ENCODE peak calls at places on chromosome 22, in eight cellular contexts. T, Y, I, G, U, X, A and E are unnamed samples.

GRCh38 chr22:39699631-39700348 is 129.2 kb downstream of the CACNA1I start:
- DNase-seq in G (no peak), U (no peak), T (no peak), A (no peak), I (no peak), X (no peak), Y (no peak), E (no peak)

GRCh38 chr22:34135749-34136148 is 215.5 kb upstream of the LARGE1 start:
- DNase-seq in U (no peak), X (no peak), T (no peak), A (peak; percentile 56), G (no peak), I (no peak), Y (no peak), E (no peak)

GRCh38 chr22:38982008-38982927 is at the start of gene APOBEC3B:
- DNase-seq in T (peak; percentile 80), A (peak; percentile 66), G (peak; percentile 94), X (peak; percentile 54), U (peak; percentile 89), Y (peak; percentile 81), I (peak; percentile 98), E (peak; percentile 56)

GRCh38 chr22:25392584-25392983 is 171.9 kb upstream of the GRK3 start:
- DNase-seq in G (no peak), X (no peak), T (no peak), I (no peak), Y (no peak), U (no peak), A (no peak), E (no peak)

GRCh38 chr22:24809331-24809730 is 3.3 kb downstream of the SGSM1 start:
- DNase-seq in U (no peak), Y (no peak), T (no peak), G (no peak), X (no peak), I (no peak), A (no peak), E (no peak)

GRCh38 chr22:29719894-29720645 is at the start of gene CABP7:
- DNase-seq in A (no peak), Y (no peak), U (no peak), T (no peak), X (no peak), I (no peak), G (no peak), E (no peak)

GRCh38 chr22:24327827-24328226 is 57.2 kb downstream of the SPECC1L start:
- DNase-seq in X (no peak), Y (no peak), U (no peak), G (no peak), T (no peak), I (no peak), A (no peak), E (no peak)

GRCh38 chr22:33332538-33332937 is 274.4 kb upstream of the SYN3 start:
- DNase-seq in T (no peak), I (no peak), A (peak; percentile 25), X (no peak), U (no peak), Y (no peak), G (peak; percentile 8), E (no peak)

GRCh38 chr22:46754110-46754799 is 8.2 kb upstream of the TBC1D22A start:
- DNase-seq in A (peak; percentile 92), I (peak; percentile 96), X (peak; percentile 65), T (peak; percentile 90), U (peak; percentile 79), Y (no peak), G (peak; percentile 97), E (no peak)

GRCh38 chr22:27474711-27475547 is 326.6 kb downstream of the MN1 start:
- DNase-seq in G (peak; percentile 96), U (no peak), T (no peak), X (no peak), Y (no peak), A (no peak), I (peak; percentile 28), E (no peak)

GRCh38 chr22:26660961-26661578 is 3.7 kb downstream of the MIAT start:
- DNase-seq in T (no peak), X (no peak), G (no peak), Y (no peak), U (no peak), A (no peak), I (no peak), E (no peak)

GRCh38 chr22:17281026-17281809 is 62.0 kb upstream of the ADA2 start:
- DNase-seq in Y (no peak), T (no peak), A (no peak), U (no peak), X (no peak), G (no peak), I (no peak), E (peak; percentile 31)

GRCh38 chr22:24265734-24266133 is 4.9 kb upstream of the SPECC1L start:
- DNase-seq in U (no peak), X (no peak), I (no peak), T (no peak), Y (no peak), G (no peak), A (no peak), E (no peak)

GRCh38 chr22:45208993-45209838 is 31.5 kb downstream of the KIAA0930 start:
- DNase-seq in A (peak; percentile 34), I (no peak), T (no peak), U (peak; percentile 46), X (no peak), Y (no peak), G (peak; percentile 80), E (no peak)

GRCh38 chr22:28103596-28103995 is 184.5 kb upstream of the PITPNB start:
- DNase-seq in Y (no peak), X (no peak), T (no peak), U (no peak), G (no peak), A (no peak), I (no peak), E (no peak)

GRCh38 chr22:35564975-35565867 is 24.6 kb downstream of the RASD2 start:
- DNase-seq in Y (no peak), U (no peak), I (no peak), A (no peak), T (no peak), G (peak; percentile 74), X (no peak), E (no peak)

GRCh38 chr22:50674606-50675552 is 2.3 kb downstream of the SHANK3 start:
- DNase-seq in A (no peak), Y (no peak), T (peak; percentile 86), X (no peak), I (peak; percentile 73), U (peak; percentile 18), G (no peak), E (no peak)

GRCh38 chr22:27170491-27170890 is 513.1 kb downstream of the MIAT start:
- DNase-seq in X (no peak), A (no peak), T (no peak), G (peak; percentile 76), I (peak; percentile 38), Y (no peak), U (no peak), E (no peak)

GRCh38 chr22:41557401-41558240 is 3.2 kb upstream of the CSDC2 start:
- DNase-seq in X (no peak), I (peak; percentile 79), Y (no peak), T (peak; percentile 75), U (peak; percentile 44), A (peak; percentile 72), G (peak; percentile 86), E (no peak)

GRCh38 chr22:48827904-48828555 is 999.6 kb downstream of the BRD1 start:
- DNase-seq in G (no peak), Y (peak; percentile 32), T (no peak), U (no peak), I (no peak), A (no peak), X (no peak), E (no peak)
- H3K27me3 ChIP-seq in G (no peaks in the 10 kb centered on the region), Y (no peaks in the 10 kb centered on the region), T (peaks cover 33% of the 10 kb centered on the region), U (no peaks in the 10 kb centered on the region), I (no peaks in the 10 kb centered on the region), A (no peaks in the 10 kb centered on the region), X (no peaks in the 10 kb centered on the region), E (no peaks in the 10 kb centered on the region)

GRCh38 chr22:48082284-48082683 is 1319.8 kb downstream of the TBC1D22A start:
- DNase-seq in A (no peak), X (no peak), U (no peak), Y (no peak), I (no peak), G (no peak), T (no peak), E (no peak)
- H3K27ac ChIP-seq in A (no peak overlapping the region), X (no peak overlapping the region), U (no peak overlapping the region), Y (no peak overlapping the region), I (no peak overlapping the region), G (no peak overlapping the region), T (no peak overlapping the region), E (no peak overlapping the region)

GRCh38 chr22:48227341-48228018 is 1465.0 kb downstream of the TBC1D22A start:
- DNase-seq in X (no peak), Y (no peak), T (no peak), U (no peak), G (no peak), I (no peak), A (no peak), E (no peak)
- H3K9me3 ChIP-seq in X (no peaks in the 10 kb centered on the region), Y (no peaks in the 10 kb centered on the region), T (peaks cover 2% of the 10 kb centered on the region), U (no peaks in the 10 kb centered on the region), G (peaks cover 21% of the 10 kb centered on the region), I (no peaks in the 10 kb centered on the region), A (no peaks in the 10 kb centered on the region), E (no peaks in the 10 kb centered on the region)

GRCh38 chr22:36902143-36902911 is 11.1 kb upstream of the CSF2RB start:
- DNase-seq in I (no peak), G (no peak), X (no peak), Y (no peak), A (no peak), U (no peak), T (no peak), E (no peak)

GRCh38 chr22:36899498-36899897 is 13.9 kb upstream of the CSF2RB start:
- DNase-seq in U (no peak), A (no peak), I (peak; percentile 45), G (no peak), Y (no peak), T (no peak), X (no peak), E (no peak)

GRCh38 chr22:36901411-36902142 is 11.9 kb upstream of the CSF2RB start:
- DNase-seq in Y (no peak), G (no peak), A (no peak), X (no peak), I (no peak), U (peak; percentile 12), T (no peak), E (no peak)

GRCh38 chr22:36900225-36900624 is 13.2 kb upstream of the CSF2RB start:
- DNase-seq in T (no peak), X (no peak), A (no peak), G (no peak), Y (no peak), U (no peak), I (no peak), E (no peak)

DNA sequence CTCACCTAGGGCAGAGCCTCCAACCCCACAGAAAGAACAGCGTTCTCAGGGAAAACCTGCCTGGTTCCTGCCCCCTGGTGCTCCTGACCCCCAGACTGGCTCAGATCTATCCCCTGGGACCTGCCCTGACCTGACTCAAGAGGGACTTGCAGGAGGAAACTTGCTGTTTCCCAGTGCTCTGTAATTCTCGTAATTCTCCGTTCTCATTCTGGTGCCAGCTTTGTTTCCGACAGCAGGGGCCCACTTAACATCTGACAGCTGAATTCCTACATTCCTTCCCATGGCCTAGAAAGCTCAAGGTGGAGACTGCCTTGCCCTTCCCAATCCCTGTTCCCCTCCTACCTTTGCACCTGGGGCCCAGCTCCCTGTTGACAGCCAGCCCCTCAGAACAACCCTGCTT is 12.5 kb upstream of the CSF2RB start:
- DNase-seq in I (no peak), G (no peak), T (no peak), Y (no peak), A (no peak), U (no peak), X (no peak), E (no peak)
- H3K27me3 ChIP-seq in I (no peaks in the 10 kb centered on the region), G (peaks cover 4% of the 10 kb centered on the region), T (no peaks in the 10 kb centered on the region), Y (no peaks in the 10 kb centered on the region), A (no peaks in the 10 kb centered on the region), U (peaks cover 13% of the 10 kb centered on the region), X (no peaks in the 10 kb centered on the region), E (no peaks in the 10 kb centered on the region)